ENCODE peak calls at places on chromosomes 12 and 14, in five cellular contexts. C is neural crest cell, U is heart left ventricle, Z is AG09309, J is foreskin fibroblast. P is an unnamed sample.

GRCh38 chr14:73785336-73785833 is 66.2 kb upstream of the PTGR2 start:
- DNase-seq in C (no peak), U (no peak), Z (no peak), J (peak; percentile 78), P (no peak)

GRCh38 chr12:26557326-26557725 is 275.7 kb downstream of the ITPR2 start:
- DNase-seq in C (no peak), U (no peak), Z (no peak), J (no peak), P (no peak)

GRCh38 chr12:124577986-124578385 is 10.6 kb upstream of the NCOR2 start:
- DNase-seq in C (no peak), U (no peak), Z (no peak), J (no peak), P (no peak)

GRCh38 chr14:39739796-39740195 is 307.6 kb upstream of the FBXO33 start:
- DNase-seq in C (no peak), U (peak; percentile 65), Z (no peak), J (no peak), P (no peak)

GRCh38 chr14:70754989-70755388 is 54.3 kb downstream of the MAP3K9 start:
- DNase-seq in C (no peak), U (no peak), Z (no peak), J (no peak), P (no peak)

GRCh38 chr12:64780531-64781373 is 21.5 kb upstream of the GNS start:
- DNase-seq in C (peak; percentile 18), U (peak; percentile 79), Z (no peak), J (no peak), P (no peak)

GRCh38 chr14:62130441-62130840 is 368.2 kb downstream of the SNAPC1 start:
- DNase-seq in C (no peak), U (no peak), Z (no peak), J (no peak), P (no peak)

GRCh38 chr14:50955373-50956043 is 11.2 kb upstream of the PYGL start:
- DNase-seq in C (no peak), U (no peak), Z (peak; percentile 84), J (peak; percentile 89), P (no peak)

GRCh38 chr12:29148958-29149690 is at the start of gene FAR2:
- DNase-seq in C (peak; percentile 35), U (peak; percentile 77), Z (no peak), J (peak; percentile 37), P (no peak)

GRCh38 chr12:18103624-18104023 is 13.6 kb upstream of the RERGL start:
- DNase-seq in C (no peak), U (no peak), Z (no peak), J (no peak), P (no peak)

GRCh38 chr14:96189288-96189711 is 15.3 kb upstream of the BDKRB2 start:
- DNase-seq in C (no peak), U (no peak), Z (peak; percentile 92), J (peak; percentile 69), P (no peak)

GRCh38 chr14:99391671-99392070 is 89.0 kb downstream of the SETD3 start:
- DNase-seq in C (no peak), U (no peak), Z (no peak), J (peak; percentile 74), P (no peak)

GRCh38 chr14:25537846-25538455 is 488.0 kb upstream of the STXBP6 start:
- DNase-seq in C (peak; percentile 37), U (no peak), Z (no peak), J (no peak), P (no peak)

GRCh38 chr14:88199882-88200281 is 123.2 kb downstream of the KCNK10 start:
- DNase-seq in C (no peak), U (no peak), Z (no peak), J (no peak), P (no peak)

GRCh38 chr12:19707948-19708409 is 268.7 kb downstream of the AEBP2 start:
- DNase-seq in C (no peak), U (no peak), Z (no peak), J (peak; percentile 40), P (no peak)

GRCh38 chr14:32932302-32932920 is 6.3 kb upstream of the NPAS3 start:
- DNase-seq in C (no peak), U (no peak), Z (no peak), J (no peak), P (no peak)

GRCh38 chr12:108811411-108812185 is 45.8 kb downstream of the SSH1 start:
- DNase-seq in C (no peak), U (no peak), Z (no peak), J (no peak), P (no peak)

GRCh38 chr12:130967631-130968030 is 13.9 kb downstream of the ADGRD1 start:
- DNase-seq in C (no peak), U (no peak), Z (no peak), J (no peak), P (no peak)

GRCh38 chr12:50400104-50400637 is 514 bp upstream of the LARP4 start:
- DNase-seq in C (no peak), U (no peak), Z (no peak), J (no peak), P (no peak)

GRCh38 chr12:53949631-53950440 is 4.9 kb upstream of the HOXC12 start:
- DNase-seq in C (no peak), U (no peak), Z (no peak), J (no peak), P (no peak)

GRCh38 chr12:120093592-120094355 is 22.8 kb downstream of the RAB35 start:
- DNase-seq in C (peak; percentile 48), U (peak; percentile 46), Z (no peak), J (no peak), P (no peak)

GRCh38 chr12:98325003-98325402 is 190.4 kb upstream of the TMPO start:
- DNase-seq in C (no peak), U (no peak), Z (no peak), J (no peak), P (no peak)

GRCh38 chr14:53390008-53390407 is 236.9 kb upstream of the DDHD1 start:
- DNase-seq in C (no peak), U (no peak), Z (no peak), J (no peak), P (no peak)

GRCh38 chr12:100326208-100326607 is 30.7 kb upstream of the SLC17A8 start:
- DNase-seq in C (no peak), U (no peak), Z (no peak), J (no peak), P (no peak)

GRCh38 chr12:99498756-99499155 is 148.8 kb upstream of the GARIN6 start:
- DNase-seq in C (no peak), U (no peak), Z (peak; percentile 20), J (peak; percentile 0), P (no peak)

GRCh38 chr14:104950021-104950420 is 25.3 kb downstream of the PLD4 start:
- DNase-seq in C (no peak), U (peak; percentile 55), Z (no peak), J (no peak), P (no peak)

GRCh38 chr12:91289881-91290280 is 107.3 kb upstream of the DCN start:
- DNase-seq in C (no peak), U (no peak), Z (no peak), J (no peak), P (no peak)

GRCh38 chr14:19754172-19754571 is 10.8 kb downstream of the OR4Q3 start:
- DNase-seq in C (no peak), U (no peak), Z (no peak), J (no peak), P (no peak)

GRCh38 chr12:64672925-64673409 is 62.7 kb downstream of the RASSF3 start:
- DNase-seq in C (no peak), U (peak; percentile 66), Z (no peak), J (peak; percentile 33), P (no peak)

GRCh38 chr12:67161322-67161918 is 107.7 kb upstream of the CAND1 start:
- DNase-seq in C (peak; percentile 40), U (no peak), Z (peak; percentile 11), J (peak; percentile 14), P (no peak)

GRCh38 chr12:24749171-24749570 is 199.7 kb downstream of the BCAT1 start:
- DNase-seq in C (no peak), U (no peak), Z (no peak), J (no peak), P (no peak)

GRCh38 chr12:69131073-69131472 is 108.3 kb upstream of the CPSF6 start:
- DNase-seq in C (no peak), U (no peak), Z (no peak), J (no peak), P (no peak)

GRCh38 chr12:69123909-69124638 is 115.3 kb upstream of the CPSF6 start:
- DNase-seq in C (no peak), U (no peak), Z (no peak), J (no peak), P (no peak)

GRCh38 chr12:69129014-69129413 is 110.4 kb upstream of the CPSF6 start:
- DNase-seq in C (no peak), U (no peak), Z (no peak), J (no peak), P (no peak)

GRCh38 chr12:69129564-69129963 is 109.8 kb upstream of the CPSF6 start:
- DNase-seq in C (no peak), U (no peak), Z (no peak), J (no peak), P (no peak)

GRCh38 chr12:69130064-69130463 is 109.3 kb upstream of the CPSF6 start:
- DNase-seq in C (no peak), U (no peak), Z (no peak), J (no peak), P (no peak)
- TF ChIP-seq CTCF in C (no peak), U (no peak), Z (no peak), J (peak; percentile 30), P (no peak)

GRCh38 chr14:58414845-58415244 is 12.5 kb downstream of the TIMM9 start:
- DNase-seq in C (no peak), U (no peak), Z (no peak), J (no peak), P (no peak)
- TF ChIP-seq CTCF in C (peak; percentile 28), U (no peak), Z (no peak), J (no peak), P (no peak)

GRCh38 chr12:133080619-133081407 is at the start of gene ZNF140:
- DNase-seq in C (no peak), U (peak; percentile 97), Z (peak; percentile 90), J (peak; percentile 96), P (peak; percentile 83)
- TF ChIP-seq CTCF in C (peak; percentile 33), U (peak; percentile 20), Z (peak; percentile 19), J (no peak), P (no peak)

DNA sequence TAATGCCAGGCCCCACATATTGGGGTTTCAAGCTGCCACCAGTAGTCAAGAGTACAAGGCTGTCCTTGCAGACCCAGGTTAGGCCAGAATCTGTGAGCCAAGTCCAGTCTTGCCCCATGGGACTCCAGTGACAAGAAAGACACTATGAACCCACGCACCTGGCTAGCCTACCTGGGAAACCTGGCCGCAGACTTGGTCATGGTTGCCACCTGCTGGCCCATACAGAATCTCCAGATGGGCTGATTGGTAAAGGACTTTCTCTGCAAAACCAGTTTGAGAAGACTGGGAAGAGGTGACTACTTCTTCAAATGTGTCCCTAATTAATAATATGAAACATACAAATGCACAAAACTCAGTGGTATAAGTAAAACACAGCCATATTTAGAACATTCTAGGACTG is 398.4 kb upstream of the FLRT2 start:
- DNase-seq in C (no peak), U (no peak), Z (no peak), J (no peak), P (no peak)
- TF ChIP-seq CTCF in C (no peak), U (no peak), Z (no peak), J (no peak), P (no peak)

GRCh38 chr12:121095544-121096198 is 37.0 kb upstream of the P2RX7 start:
- DNase-seq in C (peak; percentile 83), U (peak; percentile 89), Z (no peak), J (peak; percentile 23), P (peak; percentile 37)
- TF ChIP-seq CTCF in C (peak; percentile 92), U (peak; percentile 75), Z (peak; percentile 85), J (peak; percentile 84), P (no peak)